ENCODE peak calls at places on chromosomes 6 and 20, in four cellular contexts. Y, R, B and C are unnamed samples.

GRCh38 chr6:74925683-74926082 is 280.2 kb downstream of the COL12A1 start:
- DNase-seq in B (no peak), Y (no peak), R (no peak), C (no peak)

GRCh38 chr6:150928882-150929281 is 63.4 kb downstream of the MTHFD1L start:
- DNase-seq in R (no peak), Y (no peak), B (no peak), C (no peak)

GRCh38 chr6:56046576-56046975 is 171.2 kb upstream of the BMP5 start:
- DNase-seq in Y (no peak), B (peak; percentile 45), R (no peak), C (no peak)

GRCh38 chr6:159013229-159013628 is 13.2 kb upstream of the RSPH3 start:
- DNase-seq in R (no peak), Y (no peak), B (no peak), C (no peak)

GRCh38 chr6:8530775-8531435 is 95.6 kb upstream of the SLC35B3 start:
- DNase-seq in R (no peak), B (no peak), Y (no peak), C (no peak)

GRCh38 chr20:1304711-1305515 is 24.0 kb downstream of the SDCBP2 start:
- DNase-seq in B (no peak), Y (no peak), R (no peak), C (no peak)

GRCh38 chr6:90940812-90941481 is 354.1 kb upstream of the MAP3K7 start:
- DNase-seq in B (peak; percentile 52), Y (peak; percentile 48), R (peak; percentile 43), C (no peak)

GRCh38 chr20:1526896-1527295 is 30.6 kb downstream of the SIRPD start:
- DNase-seq in B (peak; percentile 30), Y (no peak), R (no peak), C (no peak)

GRCh38 chr6:11039040-11039439 is 5.1 kb downstream of the ELOVL2 start:
- DNase-seq in R (no peak), Y (no peak), B (no peak), C (no peak)

GRCh38 chr20:11719153-11719552 is 198.5 kb upstream of the BTBD3 start:
- DNase-seq in R (no peak), Y (no peak), B (no peak), C (no peak)

GRCh38 chr6:152057832-152058498 is 250.5 kb downstream of the ESR1 start:
- DNase-seq in R (no peak), B (no peak), Y (no peak), C (no peak)

GRCh38 chr20:43911066-43911465 is 3.6 kb upstream of the TOX2 start:
- DNase-seq in B (peak; percentile 79), R (peak; percentile 38), Y (no peak), C (peak; percentile 40)

GRCh38 chr6:111804627-111805235 is 68.5 kb downstream of the FYN start:
- DNase-seq in Y (no peak), R (no peak), B (peak; percentile 87), C (peak; percentile 38)

GRCh38 chr20:56801991-56802740 is 173.1 kb downstream of the TFAP2C start:
- DNase-seq in Y (no peak), R (no peak), B (peak; percentile 38), C (no peak)

GRCh38 chr6:89597372-89597771 is 41.2 kb downstream of the LYRM2 start:
- DNase-seq in B (no peak), Y (no peak), R (no peak), C (no peak)

GRCh38 chr6:17714177-17714576 is 7.5 kb upstream of the NUP153 start:
- DNase-seq in B (no peak), Y (no peak), R (no peak), C (no peak)

GRCh38 chr20:43331911-43332310 is 125.8 kb upstream of the SRSF6 start:
- DNase-seq in Y (no peak), R (no peak), B (peak; percentile 32), C (no peak)

GRCh38 chr6:5379647-5380242 is 118.4 kb downstream of the FARS2 start:
- DNase-seq in Y (peak; percentile 14), R (peak; percentile 24), B (peak; percentile 62), C (peak; percentile 22)

GRCh38 chr20:10040070-10040970 is 5.5 kb downstream of the ANKEF1 start:
- DNase-seq in Y (no peak), R (peak; percentile 50), B (peak; percentile 73), C (no peak)

GRCh38 chr6:150600302-150601017 is 775 bp downstream of the PLEKHG1 start:
- DNase-seq in R (peak; percentile 72), B (peak; percentile 87), Y (peak; percentile 84), C (peak; percentile 78)

GRCh38 chr6:132491881-132492280 is 21.0 kb downstream of the STX7 start:
- DNase-seq in R (no peak), Y (no peak), B (no peak), C (no peak)

GRCh38 chr20:36086767-36087166 is 67.8 kb upstream of the EPB41L1 start:
- DNase-seq in R (peak; percentile 74), B (no peak), Y (no peak), C (peak; percentile 45)

GRCh38 chr6:106128981-106129761 is 43.0 kb downstream of the PRDM1 start:
- DNase-seq in B (peak; percentile 95), Y (no peak), R (no peak), C (peak; percentile 60)

GRCh38 chr6:111113731-111114438 is 26.6 kb downstream of the SLC16A10 start:
- DNase-seq in R (no peak), Y (no peak), B (peak; percentile 58), C (no peak)

GRCh38 chr20:57810511-57811372 is 100.9 kb upstream of the PMEPA1 start:
- DNase-seq in Y (peak; percentile 17), B (no peak), R (no peak), C (peak; percentile 91)

GRCh38 chr6:136148523-136148922 is 101.6 kb downstream of the MTFR2 start:
- DNase-seq in Y (no peak), R (no peak), B (no peak), C (no peak)

GRCh38 chr6:131861356-131861755 is 53.5 kb downstream of the ENPP1 start:
- DNase-seq in B (peak; percentile 68), Y (no peak), R (no peak), C (no peak)

GRCh38 chr6:3748208-3748701 is 3.3 kb downstream of the PXDC1 start:
- DNase-seq in B (peak; percentile 97), Y (peak; percentile 41), R (peak; percentile 53), C (peak; percentile 44)

GRCh38 chr6:379367-380181 is 12.0 kb upstream of the IRF4 start:
- DNase-seq in B (no peak), Y (no peak), R (no peak), C (peak; percentile 54)

GRCh38 chr6:39029156-39030011 is 19.2 kb upstream of the GLP1R start:
- DNase-seq in B (peak; percentile 44), Y (peak; percentile 23), R (peak; percentile 12), C (peak; percentile 26)

GRCh38 chr6:150255840-150256239 is 113.0 kb upstream of the IYD start:
- DNase-seq in R (no peak), Y (no peak), B (no peak), C (no peak)

GRCh38 chr6:143766185-143766553 is 77.0 kb upstream of the LTV1 start:
- DNase-seq in Y (no peak), B (no peak), R (no peak), C (no peak)

GRCh38 chr6:33276864-33277662 is at the start of gene B3GALT4:
- DNase-seq in Y (peak; percentile 81), R (no peak), B (peak; percentile 87), C (peak; percentile 92)

GRCh38 chr20:38083338-38084048 is 49.9 kb downstream of the RPRD1B start:
- DNase-seq in B (no peak), R (no peak), Y (no peak), C (no peak)

GRCh38 chr20:44805991-44806729 is 4.2 kb downstream of the RIMS4 start:
- DNase-seq in R (no peak), Y (peak; percentile 69), B (peak; percentile 42), C (no peak)

GRCh38 chr20:25296094-25297093 is 48.5 kb downstream of the PYGB start:
- DNase-seq in R (no peak), B (peak; percentile 71), Y (no peak), C (no peak)

GRCh38 chr6:145685932-145686331 is 49.4 kb downstream of the EPM2A start:
- DNase-seq in B (no peak), Y (no peak), R (no peak), C (no peak)

DNA sequence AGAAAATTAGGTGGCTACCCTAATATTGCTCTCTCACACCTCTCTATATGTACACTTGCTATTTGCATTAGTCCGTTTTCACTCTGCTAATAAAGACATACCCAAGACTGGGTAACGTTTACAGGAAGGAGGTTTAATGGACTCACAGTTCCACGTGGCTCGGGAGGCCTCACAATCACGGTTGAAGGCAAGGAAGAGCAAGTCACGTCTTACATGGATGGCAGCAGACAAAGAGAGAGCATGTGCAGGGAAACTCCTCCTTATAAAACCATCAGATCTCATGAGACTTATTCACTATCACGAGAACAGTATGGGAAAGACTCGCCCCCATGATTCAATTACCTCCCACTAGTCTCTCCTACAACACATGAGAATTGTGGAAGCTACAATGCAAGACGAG is 53.4 kb downstream of the EPM2A start:
- DNase-seq in B (no peak), Y (no peak), R (no peak), C (no peak)
- H3K27ac ChIP-seq in B (no peak overlapping the region), Y (no peak overlapping the region), R (no peak overlapping the region), C (no peak overlapping the region)

GRCh38 chr20:29299811-29300578 is 1957.5 kb upstream of the DEFB115 start:
- DNase-seq in B (no peak), R (no peak), Y (no peak), C (no peak)
- H3K9me3 ChIP-seq in B (no peaks in the 10 kb centered on the region), R (no peaks in the 10 kb centered on the region), Y (peaks cover 35% of the 10 kb centered on the region), C (no peaks in the 10 kb centered on the region)

GRCh38 chr20:53833333-53834043 is 236.9 kb downstream of the BCAS1 start:
- DNase-seq in B (no peak), Y (no peak), R (no peak), C (no peak)
- H3K4me2 ChIP-seq in B (no peak overlapping the region), Y (no peak overlapping the region), R (peak overlapping the region; percentile 65), C (no peak overlapping the region)

GRCh38 chr6:125123468-125124249 is 29.9 kb upstream of the TPD52L1 start:
- DNase-seq in R (no peak), Y (no peak), B (no peak), C (no peak)
- H3K27ac ChIP-seq in R (peak overlapping the region; percentile 4), Y (no peak overlapping the region), B (no peak overlapping the region), C (peak overlapping the region; percentile 30)

DNA sequence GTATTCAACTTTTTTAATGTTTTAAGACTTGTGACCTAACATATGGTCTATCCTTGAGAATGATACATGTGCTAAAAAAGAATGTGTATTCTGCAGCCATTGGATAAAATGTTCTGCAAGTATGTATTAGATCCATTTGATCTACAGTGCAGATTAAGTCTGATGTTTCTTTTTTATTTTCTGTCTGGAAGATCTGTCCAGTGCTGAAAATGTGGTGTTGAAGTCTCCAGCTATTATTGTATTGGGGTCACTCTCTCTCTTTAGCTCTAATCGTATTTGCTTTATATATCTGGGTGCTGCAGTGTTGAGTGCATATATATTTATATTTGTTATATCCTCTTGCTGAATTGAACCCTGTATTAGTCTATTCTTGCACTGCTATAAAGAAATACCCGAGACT is 44.2 kb upstream of the TRIM39 start:
- DNase-seq in R (no peak), Y (no peak), B (no peak), C (no peak)
- H3K9me3 ChIP-seq in R (peaks cover 20% of the 10 kb centered on the region), Y (peaks cover 28% of the 10 kb centered on the region), B (no peaks in the 10 kb centered on the region), C (peaks cover 97% of the 10 kb centered on the region)